ENCODE peak calls at places on chromosome 5, in ten cellular contexts. J is AG04449, P is SJSA1, A is A549, D is suprapubic skin, R is tibial artery, I is IMR-90, G is lower leg skin, V is SK-N-SH, U is transverse colon. M is an unnamed sample.
A peak's percentile ranks its signal among the peaks of the same experiment; 100 is the strongest.

GRCh38 chr5:91384671-91385430 is 1.7 kb upstream of the ARRDC3 start:
- DNase-seq in J (peak; percentile 59), P (peak; percentile 48), A (peak; percentile 92), D (no peak), R (no peak), I (peak; percentile 91), G (peak; percentile 72), V (peak; percentile 73), U (peak; percentile 50), M (peak; percentile 60)

GRCh38 chr5:102545175-102545574 is 46.4 kb upstream of the SLCO6A1 start:
- DNase-seq in J (no peak), P (no peak), A (peak; percentile 39), D (no peak), R (no peak), I (no peak), G (no peak), V (peak; percentile 11), U (no peak), M (no peak)

GRCh38 chr5:139648205-139649081 is at the start of gene CXXC5:
- DNase-seq in J (no peak), P (peak; percentile 94), A (peak; percentile 81), D (no peak), R (peak; percentile 94), I (peak; percentile 83), G (no peak), V (peak; percentile 96), U (peak; percentile 90), M (peak; percentile 73)

GRCh38 chr5:153517105-153517700 is 26.7 kb downstream of the GRIA1 start:
- DNase-seq in J (no peak), P (no peak), A (no peak), D (no peak), R (no peak), I (no peak), G (no peak), V (peak; percentile 4), U (no peak), M (no peak)

GRCh38 chr5:158373623-158374375 is 514.9 kb upstream of the CLINT1 start:
- DNase-seq in J (no peak), P (no peak), A (no peak), D (no peak), R (no peak), I (no peak), G (no peak), V (no peak), U (no peak), M (no peak)

GRCh38 chr5:6475626-6476312 is 27.1 kb downstream of the UBE2QL1 start:
- DNase-seq in J (no peak), P (peak; percentile 50), A (no peak), D (no peak), R (peak; percentile 35), I (no peak), G (no peak), V (no peak), U (no peak), M (no peak)

GRCh38 chr5:107893642-107894041 is 222.9 kb upstream of the EFNA5 start:
- DNase-seq in J (no peak), P (no peak), A (no peak), D (no peak), R (no peak), I (peak; percentile 32), G (peak; percentile 21), V (no peak), U (no peak), M (peak; percentile 41)

GRCh38 chr5:44546283-44546682 is 157.1 kb upstream of the FGF10 start:
- DNase-seq in J (no peak), P (no peak), A (no peak), D (no peak), R (no peak), I (peak; percentile 68), G (no peak), V (no peak), U (no peak), M (peak; percentile 6)

GRCh38 chr5:98314262-98314661 is 459.2 kb upstream of the RGMB start:
- DNase-seq in J (peak; percentile 65), P (no peak), A (no peak), D (no peak), R (no peak), I (peak; percentile 92), G (no peak), V (no peak), U (no peak), M (peak; percentile 76)

GRCh38 chr5:179623906-179624741 is 653 bp upstream of the HNRNPH1 start:
- DNase-seq in J (no peak), P (peak; percentile 89), A (no peak), D (peak; percentile 81), R (peak; percentile 73), I (peak; percentile 85), G (no peak), V (no peak), U (peak; percentile 36), M (peak; percentile 59)

DNA sequence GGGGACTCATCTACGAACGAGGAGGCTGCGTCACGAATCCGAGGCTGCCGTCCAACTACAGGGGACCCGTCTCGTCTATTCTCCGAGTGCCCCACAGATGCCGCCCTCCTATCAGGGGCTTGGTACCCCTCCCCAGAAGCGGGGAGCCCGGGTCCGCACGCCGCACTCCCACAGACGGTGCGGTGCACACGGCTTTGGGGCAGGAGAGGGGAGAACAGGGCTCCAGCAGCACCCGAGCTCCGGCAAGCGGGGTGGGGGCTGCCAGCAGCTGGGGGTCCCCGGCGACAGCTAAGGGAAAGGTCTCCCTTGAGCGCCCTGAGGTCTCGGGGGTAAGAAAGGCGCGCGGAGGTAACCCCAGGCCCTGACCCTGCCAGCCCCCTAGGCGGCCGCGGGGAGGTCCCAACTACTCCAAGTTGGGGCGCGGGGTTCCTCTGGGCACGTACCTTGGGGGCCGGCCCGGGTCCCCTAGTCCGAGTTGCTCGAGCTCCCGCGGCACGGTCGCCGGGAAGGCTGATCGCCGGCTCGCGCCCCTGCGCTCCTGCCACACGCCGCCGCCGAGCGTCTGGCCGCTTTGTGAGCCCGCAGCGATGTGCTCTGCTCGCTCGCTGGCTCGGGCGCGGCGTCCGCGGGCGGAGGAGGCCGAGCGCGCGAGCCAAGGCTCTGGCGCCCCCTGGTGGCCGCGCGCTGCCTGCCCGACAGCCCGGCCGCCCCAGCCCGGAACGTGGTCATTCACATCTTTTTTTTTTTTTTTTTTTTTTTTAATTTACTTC is at the start of gene SPOCK1:
- DNase-seq in J (no peak), P (peak; percentile 75), A (peak; percentile 75), D (peak; percentile 80), R (peak; percentile 81), I (peak; percentile 63), G (peak; percentile 35), V (peak; percentile 94), U (peak; percentile 65), M (no peak)
- H3K4me3 ChIP-seq in J (peak within 1 kb of the TSS; percentile 81), P (peak within 1 kb of the TSS; percentile 24), A (peak within 1 kb of the TSS; percentile 54), D (peak within 1 kb of the TSS; percentile 52), R (peak within 1 kb of the TSS; percentile 75), I (peak within 1 kb of the TSS; percentile 52), G (peak within 1 kb of the TSS; percentile 22), V (peak within 1 kb of the TSS; percentile 77), U (peak within 1 kb of the TSS; percentile 39), M (peak within 1 kb of the TSS; percentile 76)

GRCh38 chr5:55603947-55604346 is 69.2 kb upstream of the PLPP1 start:
- DNase-seq in J (no peak), P (no peak), A (peak; percentile 37), D (no peak), R (no peak), I (peak; percentile 70), G (no peak), V (no peak), U (no peak), M (no peak)

GRCh38 chr5:55600536-55601208 is 65.9 kb upstream of the PLPP1 start:
- DNase-seq in J (no peak), P (peak; percentile 40), A (peak; percentile 21), D (no peak), R (no peak), I (peak; percentile 60), G (no peak), V (peak; percentile 43), U (no peak), M (no peak)

GRCh38 chr5:55599148-55600050 is 64.6 kb upstream of the PLPP1 start:
- DNase-seq in J (no peak), P (peak; percentile 25), A (no peak), D (no peak), R (no peak), I (no peak), G (no peak), V (no peak), U (no peak), M (no peak)

GRCh38 chr5:55600086-55600485 is 65.3 kb upstream of the PLPP1 start:
- DNase-seq in J (no peak), P (peak; percentile 20), A (no peak), D (no peak), R (no peak), I (no peak), G (no peak), V (no peak), U (no peak), M (no peak)

DNA sequence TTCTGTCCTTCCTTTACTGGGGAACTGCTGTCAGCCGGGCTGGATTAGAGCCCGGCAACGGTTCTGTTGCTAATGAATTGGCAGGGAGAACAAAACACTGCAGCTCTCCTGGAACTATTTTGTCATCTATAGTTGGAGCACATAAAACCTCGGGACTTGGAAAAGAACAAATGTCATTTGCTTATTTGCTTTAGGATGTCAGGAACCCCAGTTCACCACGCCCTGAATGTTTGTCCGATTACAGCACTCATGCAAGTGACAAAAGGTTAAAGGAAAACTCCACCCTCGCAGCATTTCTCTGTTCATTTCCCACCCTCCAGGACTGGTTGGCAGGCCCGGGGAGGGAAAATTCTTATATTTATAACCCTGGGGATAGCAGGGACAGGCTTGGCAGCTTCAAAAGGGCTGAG is 66.5 kb upstream of the PLPP1 start:
- DNase-seq in J (no peak), P (peak; percentile 88), A (peak; percentile 96), D (peak; percentile 89), R (peak; percentile 95), I (peak; percentile 61), G (peak; percentile 87), V (no peak), U (peak; percentile 85), M (peak; percentile 89)
- H3K4me3 ChIP-seq in J (no peak overlapping the region), P (no peak overlapping the region), A (peak overlapping the region; percentile 14), D (peak overlapping the region; percentile 23), R (peak overlapping the region; percentile 8), I (no peak overlapping the region), G (no peak overlapping the region), V (no peak overlapping the region), U (no peak overlapping the region), M (no peak overlapping the region)

GRCh38 chr5:175657593-175658271 is at the start of gene HRH2:
- DNase-seq in J (no peak), P (no peak), A (peak; percentile 67), D (no peak), R (peak; percentile 72), I (no peak), G (peak; percentile 21), V (peak; percentile 76), U (peak; percentile 18), M (no peak)
- H3K4me3 ChIP-seq in J (no peak within 1 kb of the TSS), P (no peak within 1 kb of the TSS), A (peak within 1 kb of the TSS; percentile 60), D (peak within 1 kb of the TSS; percentile 54), R (peak within 1 kb of the TSS; percentile 70), I (no peak within 1 kb of the TSS), G (peak within 1 kb of the TSS; percentile 15), V (no peak within 1 kb of the TSS), U (peak within 1 kb of the TSS; percentile 30), M (no peak within 1 kb of the TSS)

GRCh38 chr5:109231331-109231730 is 178.4 kb downstream of the PJA2 start:
- DNase-seq in J (no peak), P (no peak), A (no peak), D (no peak), R (no peak), I (no peak), G (no peak), V (no peak), U (no peak), M (no peak)
- H3K4me3 ChIP-seq in J (no peak overlapping the region), P (no peak overlapping the region), A (no peak overlapping the region), D (no peak overlapping the region), R (no peak overlapping the region), I (no peak overlapping the region), G (no peak overlapping the region), V (no peak overlapping the region), U (no peak overlapping the region), M (no peak overlapping the region)

GRCh38 chr5:67221487-67222242 is 25.1 kb upstream of the CD180 start:
- DNase-seq in J (no peak), P (no peak), A (no peak), D (no peak), R (no peak), I (no peak), G (no peak), V (no peak), U (peak; percentile 19), M (no peak)
- H3K4me3 ChIP-seq in J (no peak overlapping the region), P (no peak overlapping the region), A (no peak overlapping the region), D (no peak overlapping the region), R (no peak overlapping the region), I (no peak overlapping the region), G (no peak overlapping the region), V (no peak overlapping the region), U (no peak overlapping the region), M (no peak overlapping the region)

M was measured in skeletal muscle cell.